ENCODE peak calls at places on chromosomes 1 and 21, in four cellular contexts. K is IMR-90; C is fibroblast of lung; T is CD8-positive, alpha-beta memory T cell. S is an unnamed sample. For H3K4me1, the result is how much of the 10 kb centered on the place peaks cover.

GRCh38 chr1:41371630-41372599 is 10.7 kb downstream of the FOXO6 start:
- DNase-seq in K (no peak), C (peak), T (no peak), S (no peak)

GRCh38 chr1:68270993-68271392 is 38.7 kb upstream of the WLS start:
- DNase-seq in K (peak), C (no peak), T (no peak), S (no peak)

GRCh38 chr1:232622378-232622777 is 7.6 kb downstream of the SIPA1L2 start:
- DNase-seq in K (no peak), C (no peak), T (no peak), S (no peak)

GRCh38 chr21:39105836-39106235 is 77.4 kb downstream of the PSMG1 start:
- DNase-seq in K (no peak), C (no peak), T (no peak), S (no peak)

GRCh38 chr1:188709146-188709545 is 1768.5 kb downstream of the BRINP3 start:
- DNase-seq in K (no peak), C (no peak), T (no peak), S (no peak)

GRCh38 chr1:108154323-108154722 is 45.8 kb downstream of the SLC25A24 start:
- DNase-seq in K (peak), C (peak), T (no peak), S (no peak)

GRCh38 chr21:35168702-35169101 is 119.6 kb upstream of the RUNX1 start:
- DNase-seq in K (no peak), C (peak), T (no peak), S (no peak)

GRCh38 chr1:230501845-230502244 is 75.7 kb upstream of the PGBD5 start:
- DNase-seq in K (no peak), C (no peak), T (no peak), S (no peak)

GRCh38 chr21:44709426-44710293 is 1.7 kb downstream of the TSPEAR start:
- DNase-seq in K (peak), C (no peak), T (no peak), S (peak)

GRCh38 chr1:25933479-25934365 is 27.5 kb upstream of the STMN1 start:
- DNase-seq in K (no peak), C (no peak), T (no peak), S (no peak)

GRCh38 chr1:116503535-116504307 is 67.1 kb downstream of the CD58 start:
- DNase-seq in K (no peak), C (no peak), T (no peak), S (no peak)

GRCh38 chr1:25799758-25800537 is at the start of gene SELENON:
- DNase-seq in K (peak), C (peak), T (peak), S (peak)

GRCh38 chr1:36359911-36360310 is 25.8 kb downstream of the STK40 start:
- DNase-seq in K (peak), C (no peak), T (peak), S (no peak)

GRCh38 chr1:19210772-19211549 is 895 bp upstream of the UBR4 start:
- DNase-seq in K (peak), C (peak), T (no peak), S (no peak)

GRCh38 chr1:174743654-174744561 is 255.8 kb upstream of the CACYBP start:
- DNase-seq in K (peak), C (peak), T (peak), S (no peak)

GRCh38 chr1:43405876-43406234 is 16.2 kb downstream of the SZT2 start:
- DNase-seq in K (no peak), C (no peak), T (no peak), S (no peak)

GRCh38 chr1:104648269-104648691 is 898.6 kb downstream of the AMY1C start:
- DNase-seq in K (no peak), C (no peak), T (no peak), S (no peak)

GRCh38 chr1:7613106-7613850 is 157.8 kb upstream of the VAMP3 start:
- DNase-seq in K (no peak), C (no peak), T (no peak), S (no peak)

GRCh38 chr1:64540265-64540791 is 70.4 kb downstream of the CACHD1 start:
- DNase-seq in K (no peak), C (peak), T (peak), S (no peak)

GRCh38 chr21:34889537-34890257 is 159.4 kb downstream of the RUNX1 start:
- DNase-seq in K (peak), C (peak), T (peak), S (peak)

GRCh38 chr1:240242601-240243144 is 151.0 kb downstream of the FMN2 start:
- DNase-seq in K (peak), C (peak), T (no peak), S (peak)

GRCh38 chr1:167627615-167627864 is 2.5 kb upstream of the RCSD1 start:
- DNase-seq in K (no peak), C (no peak), T (no peak), S (no peak)
- H3K4me1 ChIP-seq in K (under half), C (under half), T (under half), S (under half)

GRCh38 chr1:206507395-206508129 is at the start of gene RASSF5:
- DNase-seq in K (peak), C (peak), T (peak), S (peak)
- H3K4me1 ChIP-seq in K (under half), C (under half), T (under half), S (half or more)

GRCh38 chr1:235749755-235750300 is 100.2 kb upstream of the GNG4 start:
- DNase-seq in K (no peak), C (no peak), T (no peak), S (no peak)

GRCh38 chr1:235748747-235749146 is 99.2 kb upstream of the GNG4 start:
- DNase-seq in K (no peak), C (no peak), T (no peak), S (no peak)

GRCh38 chr1:235742914-235743599 is 93.5 kb upstream of the GNG4 start:
- DNase-seq in K (no peak), C (no peak), T (no peak), S (no peak)

GRCh38 chr1:235745448-235746136 is 96.0 kb upstream of the GNG4 start:
- DNase-seq in K (peak), C (peak), T (no peak), S (no peak)

GRCh38 chr1:235746245-235746644 is 96.7 kb upstream of the GNG4 start:
- DNase-seq in K (no peak), C (no peak), T (no peak), S (no peak)
- H3K4me1 ChIP-seq in K (under half), C (under half), T (under half), S (under half)

DNA sequence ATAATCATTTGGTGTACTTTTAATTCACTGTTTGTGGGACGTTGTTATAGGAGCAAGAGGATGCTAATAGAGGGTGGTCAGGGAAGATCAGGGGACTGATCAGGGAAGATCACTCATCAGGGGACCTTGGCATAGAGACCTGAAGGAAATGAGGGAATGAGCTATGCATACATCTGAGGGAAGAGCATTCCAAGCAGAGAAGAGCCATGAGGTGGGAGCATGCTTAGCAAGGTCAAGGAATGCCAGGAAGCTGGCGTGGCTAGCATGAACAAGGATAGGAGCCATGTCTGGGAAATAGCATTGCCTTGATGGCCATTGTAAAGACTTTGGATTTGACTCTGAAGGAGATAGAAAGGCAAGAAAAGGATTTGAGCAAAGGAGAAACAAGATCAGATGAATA is 14.1 kb downstream of the IRF2BP2 start:
- DNase-seq in K (no peak), C (no peak), T (no peak), S (no peak)
- H3K4me1 ChIP-seq in K (under half), C (under half), T (under half), S (under half)

GRCh38 chr1:109398343-109399225 is 866 bp upstream of the SORT1 start:
- DNase-seq in K (no peak), C (no peak), T (no peak), S (no peak)

GRCh38 chr1:109396513-109396839 is 1.2 kb downstream of the SORT1 start:
- DNase-seq in K (no peak), C (no peak), T (no peak), S (no peak)

GRCh38 chr1:109397451-109398342 is at the start of gene SORT1:
- DNase-seq in K (peak), C (peak), T (peak), S (peak)

GRCh38 chr1:109395602-109396512 is 1.9 kb downstream of the SORT1 start:
- DNase-seq in K (peak), C (peak), T (no peak), S (peak)

DNA sequence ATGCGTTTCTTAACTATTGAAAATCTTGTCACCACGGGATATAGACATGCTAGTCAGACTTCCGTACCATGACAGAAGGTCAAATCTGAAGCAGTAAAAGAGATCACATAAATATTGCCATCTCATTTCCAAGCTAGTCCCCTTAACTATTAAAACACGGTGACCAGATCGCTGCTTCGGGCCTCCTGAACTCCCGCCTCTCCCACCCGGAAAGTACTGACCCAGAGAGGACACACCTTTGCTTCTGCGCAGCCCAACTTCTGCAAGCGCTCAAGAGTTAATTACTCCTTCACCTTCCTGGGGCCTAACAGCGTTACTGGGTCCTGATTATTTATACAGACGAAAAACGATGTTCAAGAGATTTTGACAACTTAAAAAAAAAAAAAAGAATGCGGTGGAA is 747 bp downstream of the SORT1 start:
- DNase-seq in K (no peak), C (no peak), T (no peak), S (no peak)
- H3K4me1 ChIP-seq in K (under half), C (under half), T (under half), S (half or more)

DNA sequence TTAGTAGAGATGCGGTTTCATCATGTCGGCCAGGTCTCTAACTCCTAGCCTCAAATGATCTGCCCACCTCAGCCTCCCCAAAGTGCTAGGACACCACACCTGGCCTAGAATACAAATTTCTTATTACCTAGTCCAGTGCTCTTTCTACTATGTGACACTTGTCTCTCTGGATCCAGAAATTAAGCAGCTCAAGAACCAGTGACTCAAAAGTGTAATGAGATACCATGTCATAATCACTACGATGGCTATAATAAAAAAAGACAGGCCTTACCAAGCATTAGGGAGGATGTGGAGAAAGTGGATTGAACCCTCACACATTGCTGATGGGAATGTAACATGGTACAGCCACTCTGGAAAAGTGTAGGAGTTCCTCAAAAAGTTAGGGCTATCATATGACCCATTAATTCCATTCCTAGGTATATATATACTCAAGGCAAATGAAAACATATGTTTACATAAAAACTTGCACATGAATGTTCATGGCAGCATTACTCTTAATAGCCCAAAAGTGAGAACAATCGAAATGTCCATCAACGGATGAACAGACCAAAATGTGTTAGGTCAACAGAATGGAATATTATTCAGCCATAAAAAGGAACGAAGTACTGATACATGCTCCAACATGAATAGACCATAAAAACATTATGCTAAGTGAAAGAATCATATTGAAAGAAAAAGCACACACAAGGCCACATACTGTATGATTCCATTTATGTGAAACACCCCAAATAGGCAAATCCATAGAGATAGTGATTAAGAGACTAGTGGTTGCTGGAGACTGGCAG is 8.3 kb downstream of the TEX38 start:
- DNase-seq in K (no peak), C (no peak), T (no peak), S (no peak)
- H3K4me1 ChIP-seq in K (under half), C (under half), T (under half), S (under half)

GRCh38 chr1:84996846-84997666 is at the start of gene MCOLN2:
- DNase-seq in K (peak), C (peak), T (peak), S (no peak)

GRCh38 chr1:84998642-84999280 is 1.8 kb upstream of the MCOLN2 start:
- DNase-seq in K (peak), C (peak), T (peak), S (no peak)

GRCh38 chr1:84997667-84998600 is 1.0 kb upstream of the MCOLN2 start:
- DNase-seq in K (peak), C (peak), T (peak), S (no peak)

DNA sequence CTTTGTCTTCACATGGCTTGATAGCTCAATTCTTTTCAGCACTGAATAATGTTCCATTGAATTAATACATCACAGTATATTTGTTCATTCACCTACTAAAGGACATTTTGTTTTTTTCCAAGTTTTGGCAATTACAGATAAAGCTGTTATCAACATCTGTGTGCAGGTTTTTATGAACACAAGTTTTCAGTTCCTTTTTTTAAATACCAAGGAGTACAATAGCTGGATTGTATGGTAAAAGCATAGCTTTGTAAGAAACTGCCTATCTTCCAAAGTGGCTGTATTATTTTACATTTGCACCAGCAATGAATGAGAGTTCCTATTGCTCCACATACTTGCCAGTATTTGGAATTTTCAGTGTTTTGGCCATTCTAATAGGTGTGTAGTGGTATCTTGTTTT is 4.8 kb upstream of the MCOLN2 start:
- DNase-seq in K (no peak), C (no peak), T (no peak), S (no peak)
- H3K4me1 ChIP-seq in K (under half), C (under half), T (under half), S (under half)

GRCh38 chr1:3903141-3904005 is 3.3 kb upstream of the C1orf174 start:
- DNase-seq in K (no peak), C (peak), T (no peak), S (no peak)

GRCh38 chr1:3904006-3904842 is 4.2 kb upstream of the C1orf174 start:
- DNase-seq in K (no peak), C (no peak), T (no peak), S (no peak)

GRCh38 chr1:3905266-3905952 is 5.3 kb upstream of the C1orf174 start:
- DNase-seq in K (no peak), C (no peak), T (no peak), S (no peak)

GRCh38 chr1:3905953-3906671 is 6.0 kb upstream of the C1orf174 start:
- DNase-seq in K (no peak), C (no peak), T (no peak), S (no peak)

DNA sequence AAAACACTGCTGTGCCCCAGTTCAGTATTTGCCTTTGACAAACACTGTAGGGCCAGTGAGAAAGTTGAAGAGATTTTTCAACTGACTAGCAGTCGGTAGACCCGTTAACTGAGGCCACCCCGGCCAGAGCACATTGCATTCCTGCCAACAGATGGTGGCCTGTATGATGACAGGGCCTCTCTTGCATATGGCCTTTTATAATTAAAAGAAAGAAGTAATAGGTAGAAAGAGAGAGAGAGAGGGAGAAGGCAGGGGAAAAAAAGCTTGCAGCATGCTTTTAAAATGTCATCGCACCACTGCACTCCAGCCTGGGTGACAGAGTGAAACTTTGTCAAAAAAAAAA is 4.7 kb upstream of the C1orf174 start:
- DNase-seq in K (no peak), C (no peak), T (no peak), S (no peak)
- H3K4me1 ChIP-seq in K (under half), C (under half), T (under half), S (under half)